ENCODE peak calls at places on chromosomes 16 and 17, in ten cellular contexts. F is HCT116; Y is HTR-8/SVneo; U is gastrocnemius medialis; N is ascending aorta; K is OCI-LY7; V is cardiac fibroblast; T is left ventricle myocardium inferior; B is T-helper 1 cell; L is stimulated activated CD8-positive, alpha-beta memory T cell treated with anti-CD3 and anti-CD28 coated beads, Interleukin-4, amount 100 ng/mL, for 1 hour. Q is an unnamed sample.

GRCh38 chr16:58501242-58502131 is 1.5 kb downstream of the NDRG4 start:
- DNase-seq in F (no peak), Y (no peak), N (no peak), L (no peak), K (peak; percentile 62), B (no peak), U (peak; percentile 3), T (no peak), V (no peak), Q (no peak)

GRCh38 chr17:19410875-19411291 is at the start of gene RNF112:
- DNase-seq in L (no peak), U (no peak), B (no peak), T (peak; percentile 41), N (no peak), K (no peak), V (peak; percentile 71), Y (no peak), F (no peak), Q (no peak)

GRCh38 chr17:78891406-78892061 is 11.5 kb downstream of the CEP295NL start:
- DNase-seq in T (no peak), Y (no peak), N (no peak), U (no peak), L (no peak), B (no peak), F (no peak), V (no peak), K (no peak), Q (no peak)

GRCh38 chr17:38738007-38738662 is 8.0 kb downstream of the CISD3 start:
- DNase-seq in K (no peak), U (no peak), B (no peak), Y (no peak), N (no peak), T (no peak), F (no peak), V (no peak), L (no peak), Q (no peak)

GRCh38 chr17:14304876-14305636 is 4.2 kb downstream of the HS3ST3B1 start:
- DNase-seq in B (no peak), K (no peak), Y (no peak), V (no peak), U (no peak), L (no peak), T (no peak), F (no peak), N (no peak), Q (no peak)

GRCh38 chr16:70569752-70570151 is 46.1 kb downstream of the SF3B3 start:
- DNase-seq in V (no peak), U (no peak), K (no peak), Y (no peak), B (no peak), L (no peak), N (no peak), T (no peak), F (no peak), Q (no peak)

GRCh38 chr16:88777801-88778415 is 7.1 kb downstream of the PIEZO1 start:
- DNase-seq in L (no peak), Y (no peak), K (no peak), N (no peak), B (no peak), V (no peak), T (no peak), F (no peak), U (no peak), Q (no peak)

GRCh38 chr17:66746736-66747135 is 88.2 kb upstream of the CACNG5 start:
- DNase-seq in L (no peak), N (no peak), T (no peak), K (no peak), Y (no peak), B (no peak), F (no peak), U (no peak), V (no peak), Q (no peak)

GRCh38 chr17:7436556-7437368 is 1.5 kb downstream of the TMEM102 start:
- DNase-seq in Y (peak; percentile 76), L (peak; percentile 38), K (peak; percentile 91), U (peak; percentile 85), F (peak; percentile 79), B (peak; percentile 71), V (peak; percentile 81), N (no peak), T (peak; percentile 80), Q (peak; percentile 78)

GRCh38 chr16:64475627-64476351 is 646.1 kb downstream of the CDH11 start:
- DNase-seq in T (no peak), L (no peak), F (no peak), U (no peak), B (no peak), K (no peak), Y (no peak), V (peak; percentile 59), N (no peak), Q (no peak)

GRCh38 chr17:49513044-49513395 is 17.9 kb downstream of the NGFR start:
- DNase-seq in Y (no peak), F (no peak), K (no peak), B (no peak), N (no peak), U (no peak), V (no peak), L (no peak), T (no peak), Q (no peak)

GRCh38 chr17:78839762-78840529 is 668 bp downstream of the USP36 start:
- DNase-seq in B (peak; percentile 41), L (no peak), U (no peak), V (peak; percentile 70), N (no peak), F (no peak), K (peak; percentile 52), Y (peak; percentile 28), T (no peak), Q (no peak)

GRCh38 chr17:34733351-34733750 is 154.0 kb downstream of the TMEM132E start:
- DNase-seq in L (no peak), V (no peak), N (no peak), U (no peak), T (no peak), K (no peak), B (no peak), Y (no peak), F (no peak), Q (no peak)

GRCh38 chr17:17051791-17052461 is 9.7 kb downstream of the MPRIP start:
- DNase-seq in Y (no peak), F (no peak), U (peak; percentile 76), L (no peak), K (no peak), V (no peak), B (no peak), N (no peak), T (no peak), Q (no peak)

Q was measured in NCI-H748 treated with DMSO at 0.1 percent for 48 hours.